ENCODE peak calls at places on chromosomes 2 and 18, in four cellular contexts. T, I, H and N are unnamed samples.
A peak's percentile ranks its signal among the peaks of the same experiment; 100 is the strongest.

GRCh38 chr18:70598406-70598805 is 309.6 kb downstream of the SOCS6 start:
- DNase-seq in H (no peak), T (no peak), I (no peak), N (no peak)

GRCh38 chr2:51079945-51080344 is 48.0 kb upstream of the NRXN1 start:
- DNase-seq in I (no peak), H (no peak), T (no peak), N (no peak)

GRCh38 chr2:235238537-235238936 is 255.3 kb upstream of the AGAP1 start:
- DNase-seq in H (no peak), I (no peak), T (no peak), N (no peak)

GRCh38 chr2:231392431-231393148 is 2.9 kb upstream of the B3GNT7 start:
- DNase-seq in I (no peak), H (peak; percentile 22), T (no peak), N (no peak)

GRCh38 chr2:207854484-207855386 is 85.0 kb upstream of the FZD5 start:
- DNase-seq in I (no peak), H (no peak), T (no peak), N (no peak)

GRCh38 chr2:100813527-100813926 is 6.4 kb upstream of the NPAS2 start:
- DNase-seq in I (no peak), H (no peak), T (no peak), N (no peak)

GRCh38 chr2:16201876-16202642 is 261.7 kb downstream of the MYCN start:
- DNase-seq in I (no peak), H (no peak), T (no peak), N (no peak)

GRCh38 chr2:152813381-152813780 is 95.0 kb downstream of the ARL6IP6 start:
- DNase-seq in T (no peak), I (no peak), H (no peak), N (no peak)

DNA sequence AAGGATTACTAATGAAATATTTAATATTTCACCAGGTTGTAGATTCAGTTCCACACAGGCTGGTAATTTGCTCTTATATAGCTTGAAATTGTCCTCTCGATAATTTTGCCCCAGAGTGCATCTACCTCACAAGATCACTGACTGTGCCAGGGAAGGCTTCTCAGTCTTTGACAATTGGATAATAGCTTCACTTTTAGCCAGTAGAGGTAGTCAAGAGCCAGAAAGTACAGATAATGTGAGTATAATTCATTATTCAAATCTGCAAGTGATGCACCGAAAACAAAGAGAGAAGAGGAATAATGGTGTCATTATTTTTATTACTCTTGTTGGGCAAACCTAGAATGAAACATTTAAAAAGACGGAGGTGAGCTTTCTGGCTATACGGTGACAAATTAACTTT is 292.8 kb downstream of the EN1 start:
- DNase-seq in T (no peak), I (no peak), H (no peak), N (no peak)
- TF ChIP-seq CTCF in T (no peak), I (no peak), H (no peak), N (no peak)

GRCh38 chr2:229713371-229714079 is 830 bp downstream of the DNER start:
- DNase-seq in I (peak; percentile 45), T (no peak), H (peak; percentile 37), N (no peak)
- TF ChIP-seq CTCF in I (no peak), T (no peak), H (no peak), N (no peak)

GRCh38 chr2:174577967-174578589 is 19.5 kb downstream of the WIPF1 start:
- DNase-seq in T (no peak), I (no peak), H (peak; percentile 45), N (no peak)
- TF ChIP-seq CTCF in T (no peak), I (peak; percentile 14), H (peak; percentile 81), N (peak; percentile 81)

DNA sequence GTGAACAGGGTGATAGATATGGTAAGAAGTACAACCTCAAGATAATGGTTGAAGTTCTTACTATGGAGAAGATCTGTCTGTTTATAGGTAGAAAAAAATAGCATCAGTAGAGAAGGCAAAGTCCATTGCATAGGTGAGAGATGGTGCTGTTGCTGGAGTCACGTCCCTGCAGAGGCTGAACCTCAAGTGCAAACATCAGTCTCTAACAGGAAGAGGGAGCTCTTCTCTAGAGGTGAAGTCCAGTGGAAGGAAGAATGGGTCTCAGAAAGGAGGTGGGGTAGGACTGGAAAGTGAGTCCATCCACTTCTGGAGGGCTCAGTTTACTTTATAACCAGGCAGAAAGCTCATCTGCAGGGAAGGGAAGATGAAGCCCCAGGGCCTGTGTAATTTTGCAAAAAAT is 337.7 kb downstream of the MEIS1 start:
- DNase-seq in T (no peak), I (no peak), H (no peak), N (no peak)
- TF ChIP-seq CTCF in T (no peak), I (no peak), H (no peak), N (no peak)

DNA sequence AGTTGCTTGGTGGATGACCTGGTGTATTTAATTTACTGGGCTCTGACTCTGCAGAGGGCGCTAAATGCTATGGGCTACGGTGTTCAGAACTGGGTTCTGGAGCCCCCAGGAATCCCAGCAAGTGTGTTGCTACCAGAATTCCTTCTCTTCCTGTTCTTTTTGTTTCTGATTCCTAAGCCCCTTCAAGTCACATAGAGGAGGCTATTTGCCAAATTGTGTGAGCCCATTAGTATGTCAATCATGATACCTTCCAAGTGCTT is 358.2 kb upstream of the SPRED2 start:
- DNase-seq in I (no peak), T (no peak), H (no peak), N (no peak)
- TF ChIP-seq CTCF in I (no peak), T (no peak), H (no peak), N (no peak)

GRCh38 chr2:191500566-191501389 is 177.2 kb upstream of the NABP1 start:
- DNase-seq in I (no peak), H (no peak), T (peak; percentile 35), N (no peak)
- TF ChIP-seq CTCF in I (no peak), H (no peak), T (no peak), N (no peak)

DNA sequence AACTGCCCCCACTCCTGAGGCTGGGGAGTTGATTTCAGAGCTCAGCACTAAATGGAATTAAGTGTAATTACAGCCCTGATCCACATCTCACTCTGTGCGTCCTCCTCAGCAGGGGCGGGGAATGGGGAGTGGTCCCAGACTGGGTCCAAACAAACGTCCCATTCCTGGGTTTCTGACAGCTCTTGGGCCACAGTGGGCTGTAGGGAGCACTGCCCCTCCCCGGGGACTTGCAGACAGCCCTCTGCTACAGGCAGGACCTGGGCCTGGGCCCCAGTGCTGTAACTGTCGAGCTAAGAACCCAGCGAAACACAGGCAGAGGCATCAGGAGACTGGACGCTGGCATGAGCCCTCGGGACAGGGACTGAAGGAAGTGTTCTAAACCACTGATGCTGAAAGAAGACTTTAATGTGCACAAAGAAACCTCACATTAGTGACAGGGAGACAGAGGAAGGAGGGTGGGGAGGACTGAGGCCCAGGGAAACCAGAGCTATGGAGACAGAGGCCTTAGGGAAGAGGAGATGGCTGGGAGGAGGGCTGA is 5.7 kb upstream of the SEMA4C start:
- DNase-seq in I (no peak), H (no peak), T (no peak), N (no peak)
- TF ChIP-seq CTCF in I (no peak), H (no peak), T (no peak), N (no peak)

GRCh38 chr2:57510704-57511103 is 535.9 kb upstream of the VRK2 start:
- DNase-seq in H (no peak), I (no peak), T (no peak), N (no peak)
- TF ChIP-seq CTCF in H (no peak), I (no peak), T (no peak), N (no peak)

DNA sequence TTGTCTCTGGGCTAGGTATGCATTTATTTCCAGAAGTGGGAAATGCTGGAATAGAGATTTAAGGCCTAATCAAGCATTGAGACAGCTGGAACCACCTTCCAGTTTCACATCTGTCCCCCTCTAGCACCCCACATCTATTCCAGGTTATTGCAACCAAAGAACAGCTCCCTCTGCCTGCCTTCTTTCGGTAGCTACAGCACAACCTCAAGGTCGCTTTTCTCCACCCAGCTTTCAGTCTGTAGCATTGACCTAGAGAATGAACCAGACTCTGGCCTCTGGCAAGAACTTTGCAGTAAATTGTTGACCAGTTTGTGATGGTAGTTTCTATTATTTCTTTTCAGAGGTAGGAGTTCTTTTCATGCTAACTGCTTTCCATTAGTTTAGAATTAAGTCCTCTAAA is 484.2 kb downstream of the DLGAP1 start:
- DNase-seq in H (no peak), T (no peak), I (no peak), N (no peak)
- TF ChIP-seq CTCF in H (no peak), T (no peak), I (no peak), N (no peak)

GRCh38 chr2:199911052-199911876 is at the start of gene C2orf69:
- DNase-seq in I (peak; percentile 98), H (peak; percentile 86), T (peak; percentile 97), N (peak; percentile 81)
- TF ChIP-seq CTCF in I (no peak), H (no peak), T (no peak), N (no peak)